ENCODE peak calls at places on chromosomes 12 and 14, in five cellular contexts. N is endothelial cell; I is CD8-positive, alpha-beta memory T cell; Y is T47D; R is islet precursor cell. V is an unnamed sample.
A peak's percentile ranks its signal among the peaks of the same experiment; 100 is the strongest.

GRCh38 chr12:132057691-132058090 is 86.4 kb downstream of the DDX51 start:
- DNase-seq in N (no peak), I (no peak), Y (no peak), R (no peak), V (no peak)

GRCh38 chr12:40723001-40723400 is 30.8 kb downstream of the CNTN1 start:
- DNase-seq in Y (no peak), I (no peak), N (no peak), R (no peak), V (no peak)

GRCh38 chr12:7108928-7109920 is at the start of gene C1RL:
- DNase-seq in R (peak; percentile 93), N (peak; percentile 96), Y (no peak), I (peak; percentile 62), V (peak; percentile 76)

GRCh38 chr14:101927859-101928258 is 36.5 kb upstream of the DYNC1H1 start:
- DNase-seq in I (no peak), Y (no peak), N (no peak), R (no peak), V (no peak)

GRCh38 chr12:7327913-7328312 is 24.0 kb downstream of the ACSM4 start:
- DNase-seq in R (no peak), I (no peak), Y (no peak), N (no peak), V (no peak)

GRCh38 chr14:64680013-64680674 is 24.1 kb upstream of the PLEKHG3 start:
- DNase-seq in Y (no peak), R (peak; percentile 86), I (no peak), N (no peak), V (no peak)

GRCh38 chr12:10673660-10674384 is at the start of gene STYK1:
- DNase-seq in R (peak; percentile 91), I (peak; percentile 82), Y (no peak), N (peak; percentile 68), V (peak; percentile 81)

GRCh38 chr14:73467377-73467776 is 9.0 kb upstream of the NUMB start:
- DNase-seq in I (no peak), Y (no peak), R (peak; percentile 63), N (no peak), V (no peak)

GRCh38 chr12:127270193-127270592 is 996.8 kb upstream of the TMEM132C start:
- DNase-seq in R (no peak), I (no peak), Y (no peak), N (no peak), V (no peak)

GRCh38 chr12:27539191-27539631 is 15.2 kb downstream of the PPFIBP1 start:
- DNase-seq in R (peak; percentile 27), I (no peak), N (no peak), Y (no peak), V (no peak)

GRCh38 chr12:110704750-110705149 is 15.8 kb upstream of the HVCN1 start:
- DNase-seq in Y (peak; percentile 70), I (no peak), R (peak; percentile 80), N (no peak), V (peak; percentile 39)

GRCh38 chr12:71032933-71033332 is 112.4 kb upstream of the PTPRR start:
- DNase-seq in R (no peak), I (no peak), N (no peak), Y (no peak), V (no peak)

GRCh38 chr14:104937694-104938365 is 13.2 kb downstream of the PLD4 start:
- DNase-seq in I (no peak), Y (no peak), N (no peak), R (no peak), V (no peak)

GRCh38 chr12:65643595-65644386 is 180.5 kb upstream of the HMGA2 start:
- DNase-seq in N (no peak), R (no peak), Y (no peak), I (no peak), V (no peak)

GRCh38 chr12:12716151-12716844 is 870 bp upstream of the CDKN1B start:
- DNase-seq in I (no peak), Y (no peak), R (no peak), N (no peak), V (peak; percentile 13)

GRCh38 chr14:64910847-64911495 is 3.3 kb upstream of the CHURC1 start:
- DNase-seq in I (no peak), Y (no peak), R (no peak), N (peak; percentile 23), V (no peak)

GRCh38 chr12:131335456-131335855 is 375.4 kb upstream of the SFSWAP start:
- DNase-seq in I (no peak), R (no peak), N (no peak), Y (no peak), V (no peak)

GRCh38 chr12:89690925-89691324 is 17.7 kb downstream of the ATP2B1 start:
- DNase-seq in N (no peak), I (no peak), R (no peak), Y (no peak), V (no peak)

GRCh38 chr12:2110841-2111566 is 58.2 kb downstream of the CACNA1C start:
- DNase-seq in N (no peak), R (no peak), Y (no peak), I (no peak), V (no peak)

GRCh38 chr14:33564774-33565630 is 385.9 kb downstream of the EGLN3 start:
- DNase-seq in N (peak; percentile 7), R (peak; percentile 59), I (no peak), Y (no peak), V (peak; percentile 18)

GRCh38 chr12:124752437-124753229 is 111.0 kb downstream of the SCARB1 start:
- DNase-seq in I (no peak), R (no peak), N (no peak), Y (no peak), V (no peak)

GRCh38 chr14:65927871-65928270 is 515.3 kb downstream of the FUT8 start:
- DNase-seq in N (no peak), Y (no peak), R (peak; percentile 88), I (peak; percentile 71), V (no peak)

GRCh38 chr12:2319747-2320146 is 267.0 kb downstream of the CACNA1C start:
- DNase-seq in Y (no peak), I (no peak), N (no peak), R (peak; percentile 80), V (no peak)

GRCh38 chr14:51109651-51110050 is 14.7 kb upstream of the TRIM9 start:
- DNase-seq in Y (no peak), N (no peak), R (no peak), I (no peak), V (no peak)

GRCh38 chr12:55720894-55721444 is 776 bp downstream of the RDH5 start:
- DNase-seq in N (peak; percentile 38), Y (peak; percentile 85), R (peak; percentile 96), I (no peak), V (no peak)

GRCh38 chr14:79011091-79011919 is 841.1 kb downstream of the NRXN3 start:
- DNase-seq in N (peak; percentile 28), R (no peak), Y (peak; percentile 11), I (no peak), V (peak; percentile 20)

GRCh38 chr14:34888186-34888585 is 13.0 kb upstream of the BAZ1A start:
- DNase-seq in N (no peak), I (no peak), R (no peak), Y (no peak), V (no peak)

GRCh38 chr12:132455565-132455964 is 34.4 kb upstream of the FBRSL1 start:
- DNase-seq in R (no peak), N (no peak), Y (no peak), I (no peak), V (no peak)

GRCh38 chr12:103547929-103548328 is 39.1 kb upstream of the STAB2 start:
- DNase-seq in Y (no peak), R (no peak), I (no peak), N (no peak), V (no peak)

GRCh38 chr12:129083121-129083520 is 229.8 kb downstream of the GLT1D1 start:
- DNase-seq in R (no peak), Y (no peak), I (no peak), N (no peak), V (no peak)

GRCh38 chr12:129790331-129790730 is 113.5 kb downstream of the TMEM132D start:
- DNase-seq in N (no peak), Y (no peak), I (no peak), R (no peak), V (no peak)

GRCh38 chr14:93146119-93146518 is 30.4 kb upstream of the ITPK1 start:
- DNase-seq in N (no peak), Y (no peak), R (no peak), I (no peak), V (peak; percentile 39)

V was measured in GM10248.